ENCODE peak calls at places on chromosomes 16 and 17, in four cellular contexts. Y is GM23338, N is tibial artery, C is AG04449. J is an unnamed sample.
A peak's percentile ranks its signal among the peaks of the same experiment; 100 is the strongest.

GRCh38 chr16:19804538-19805323 is 79.9 kb downstream of the GPRC5B start:
- DNase-seq in Y (peak; percentile 87), N (peak; percentile 67), C (no peak), J (no peak)

GRCh38 chr17:55037828-55038227 is 69.3 kb downstream of the STXBP4 start:
- DNase-seq in Y (no peak), N (no peak), C (no peak), J (no peak)

GRCh38 chr16:87765473-87765775 is 362 bp downstream of the KLHDC4 start:
- DNase-seq in Y (peak; percentile 16), N (no peak), C (no peak), J (no peak)

GRCh38 chr17:6574689-6575595 is 18.6 kb upstream of the PITPNM3 start:
- DNase-seq in Y (no peak), N (peak; percentile 47), C (peak; percentile 26), J (no peak)

GRCh38 chr17:69105907-69106730 is 35.6 kb downstream of the ABCA6 start:
- DNase-seq in Y (no peak), N (no peak), C (no peak), J (no peak)

GRCh38 chr16:58020628-58021521 is 4.7 kb upstream of the MMP15 start:
- DNase-seq in Y (peak; percentile 74), N (peak; percentile 60), C (no peak), J (no peak)

GRCh38 chr17:67629963-67630320 is 87.8 kb upstream of the NOL11 start:
- DNase-seq in Y (peak; percentile 64), N (no peak), C (peak; percentile 26), J (no peak)

GRCh38 chr16:12356622-12357365 is 380.3 kb downstream of the SNX29 start:
- DNase-seq in Y (peak; percentile 20), N (no peak), C (no peak), J (no peak)

GRCh38 chr16:56726283-56726682 is 3.6 kb upstream of the NUP93 start:
- DNase-seq in Y (no peak), N (no peak), C (no peak), J (no peak)

GRCh38 chr17:62750502-62751349 is 57.4 kb downstream of the MARCHF10 start:
- DNase-seq in Y (peak; percentile 61), N (no peak), C (no peak), J (no peak)

GRCh38 chr17:40095944-40096791 is 4.2 kb downstream of the NR1D1 start:
- DNase-seq in Y (no peak), N (peak; percentile 67), C (no peak), J (no peak)

GRCh38 chr17:27559996-27560481 is 70.9 kb upstream of the LGALS9 start:
- DNase-seq in Y (no peak), N (peak; percentile 56), C (no peak), J (no peak)

GRCh38 chr17:67506966-67507365 is 129.9 kb downstream of the PITPNC1 start:
- DNase-seq in Y (no peak), N (no peak), C (no peak), J (no peak)

GRCh38 chr17:36592316-36592710 is 634 bp downstream of the DHRS11 start:
- DNase-seq in Y (peak; percentile 78), N (no peak), C (no peak), J (no peak)

GRCh38 chr17:36591434-36592315 is at the start of gene DHRS11:
- DNase-seq in Y (peak; percentile 90), N (peak; percentile 76), C (no peak), J (no peak)

GRCh38 chr17:36594626-36595401 is 3.1 kb downstream of the DHRS11 start:
- DNase-seq in Y (no peak), N (no peak), C (no peak), J (no peak)

GRCh38 chr17:36593651-36594316 is 2.1 kb downstream of the DHRS11 start:
- DNase-seq in Y (no peak), N (no peak), C (no peak), J (no peak)

DNA sequence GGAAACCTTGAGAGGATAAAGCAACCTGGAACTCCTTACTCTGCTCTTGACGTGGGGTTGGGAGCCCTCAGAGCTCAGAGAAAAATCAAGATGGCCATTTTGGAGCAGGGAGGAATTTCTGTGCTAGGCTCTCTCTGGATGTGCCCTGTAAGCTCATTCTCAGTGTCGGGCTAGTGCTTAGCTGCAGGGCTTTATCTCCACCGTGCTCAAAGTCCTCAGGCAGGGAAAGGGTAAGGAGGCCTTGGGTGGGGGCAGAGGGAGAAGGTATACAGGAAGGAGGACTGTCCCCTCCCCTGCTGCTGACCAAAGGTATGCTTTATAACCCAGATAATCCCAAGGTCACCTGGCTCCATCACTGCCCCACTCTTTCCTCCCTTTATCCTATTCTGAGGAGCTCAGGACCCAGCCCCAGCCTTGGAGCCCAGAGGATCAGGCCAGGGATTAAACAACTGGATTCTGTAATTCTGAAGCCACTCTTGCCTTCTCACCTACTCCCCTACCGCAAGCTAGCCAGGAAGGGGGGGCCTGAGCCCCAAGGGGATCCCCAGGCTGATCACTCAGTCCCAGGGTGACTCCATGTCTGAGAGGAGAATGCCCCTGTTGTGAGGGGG is 1.1 kb downstream of the DHRS11 start:
- DNase-seq in Y (peak; percentile 29), N (no peak), C (no peak), J (no peak)
- H3K4me3 ChIP-seq in Y (peak overlapping the region; percentile 95), N (peak overlapping the region; percentile 86), C (peak overlapping the region; percentile 68), J (peak overlapping the region; percentile 68)

GRCh38 chr17:45260204-45260783 is 1.6 kb downstream of the SPATA32 start:
- DNase-seq in Y (no peak), N (no peak), C (no peak), J (no peak)

GRCh38 chr17:45253879-45254278 is 8.0 kb downstream of the SPATA32 start:
- DNase-seq in Y (no peak), N (no peak), C (no peak), J (no peak)

GRCh38 chr17:45255358-45255757 is 6.5 kb downstream of the SPATA32 start:
- DNase-seq in Y (no peak), N (no peak), C (no peak), J (no peak)

GRCh38 chr17:45257115-45257514 is 4.8 kb downstream of the SPATA32 start:
- DNase-seq in Y (no peak), N (no peak), C (no peak), J (no peak)

GRCh38 chr17:45256114-45256966 is 5.6 kb downstream of the SPATA32 start:
- DNase-seq in Y (peak; percentile 66), N (no peak), C (no peak), J (no peak)
- TF ChIP-seq CTCF in Y (peak; percentile 25), N (no peak), C (peak; percentile 1), J (peak; percentile 11)

DNA sequence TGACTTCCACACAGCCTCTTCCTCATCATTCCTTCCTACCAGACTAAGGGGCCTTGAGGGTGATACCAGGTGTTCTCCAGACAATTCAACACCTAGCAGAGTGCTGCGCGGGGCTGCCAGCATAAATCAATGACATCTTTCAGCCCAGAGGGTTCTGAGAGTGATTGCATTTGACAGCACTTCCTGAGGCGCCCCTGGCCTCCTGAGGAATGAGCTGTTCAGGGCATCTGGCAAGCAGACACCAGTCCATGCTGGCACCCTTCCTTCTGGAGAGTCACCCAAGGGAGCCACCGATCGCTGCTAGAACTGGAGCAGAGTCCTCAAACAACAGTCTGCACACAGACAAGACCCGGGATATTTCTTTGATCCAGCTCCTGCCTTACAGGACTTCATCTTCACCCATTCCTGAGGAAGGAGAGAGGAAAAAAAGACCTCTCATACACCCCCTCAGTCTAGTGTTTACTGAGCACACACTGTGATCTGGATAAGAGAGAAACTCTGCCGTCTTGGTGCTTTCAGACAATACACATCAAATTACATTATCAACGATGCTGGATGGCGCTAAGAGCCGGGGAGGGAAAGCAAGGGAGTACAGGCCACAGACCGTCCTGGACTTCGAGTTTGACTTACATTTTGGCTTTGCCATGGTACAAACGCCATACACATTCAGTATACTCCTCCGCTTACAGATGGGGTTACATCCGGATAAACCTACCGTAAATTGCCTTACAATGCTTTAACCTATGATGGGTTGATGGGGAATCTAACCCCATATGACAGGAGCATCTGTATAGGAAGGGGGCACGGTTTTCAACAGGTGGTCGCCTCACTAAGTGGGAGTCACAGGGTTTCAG is 23.1 kb downstream of the NPTX1 start:
- DNase-seq in Y (no peak), N (no peak), C (no peak), J (no peak)
- H3K4me3 ChIP-seq in Y (peak overlapping the region; percentile 87), N (peak overlapping the region; percentile 82), C (peak overlapping the region; percentile 73), J (peak overlapping the region; percentile 89)

GRCh38 chr17:57906910-57907309 is 48.3 kb downstream of the CUEDC1 start:
- DNase-seq in Y (peak; percentile 74), N (no peak), C (no peak), J (no peak)
- TF ChIP-seq CTCF in Y (peak; percentile 59), N (no peak), C (no peak), J (peak; percentile 37)

DNA sequence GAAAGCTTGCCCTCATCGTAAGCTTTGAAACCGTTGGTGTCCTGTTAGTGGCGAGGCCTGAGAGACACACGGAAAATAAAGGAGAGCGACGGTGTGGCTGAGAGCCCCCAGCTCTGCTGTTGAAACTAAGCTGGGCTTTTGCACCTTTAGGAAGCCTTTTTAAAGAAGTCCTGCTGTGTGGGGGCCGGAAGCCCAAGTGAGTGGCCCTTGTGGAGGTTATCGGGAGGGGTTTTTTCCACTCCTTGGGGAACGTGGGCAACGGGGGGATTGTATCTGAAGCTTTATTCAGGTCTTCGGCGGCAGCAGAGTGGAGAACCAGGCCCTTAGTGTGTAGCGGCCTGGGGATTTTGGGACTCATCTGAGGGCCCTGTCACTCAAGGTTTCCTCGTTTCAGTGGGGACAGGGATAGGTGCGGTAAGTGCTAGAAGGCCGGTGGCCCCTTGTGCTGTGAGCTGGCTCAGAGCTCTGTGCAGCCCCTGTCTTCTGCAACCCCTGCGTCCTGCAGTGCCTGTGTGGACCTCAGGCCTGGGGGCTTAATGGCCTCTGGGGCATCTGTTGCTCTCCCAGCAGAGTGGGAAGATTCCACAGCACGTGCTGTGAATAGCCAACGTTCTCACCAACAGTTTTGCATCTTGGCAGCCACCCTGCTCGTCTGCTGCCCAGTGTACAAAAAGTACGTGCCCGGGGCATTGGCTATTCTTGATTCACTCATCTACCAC is 4.7 kb downstream of the FOXC2 start:
- DNase-seq in Y (no peak), N (no peak), C (no peak), J (no peak)
- H3K4me3 ChIP-seq in Y (peak overlapping the region; percentile 38), N (peak overlapping the region; percentile 81), C (peak overlapping the region; percentile 91), J (peak overlapping the region; percentile 15)